ENCODE peak calls at places on chromosomes 7 and 10, in five cellular contexts. K is vagina, A is mesendoderm, Q is heart left ventricle, C is H7. X is an unnamed sample.

GRCh38 chr7:157612664-157613561 is 276.1 kb downstream of the DNAJB6 start:
- DNase-seq in K (no peak), A (no peak), Q (peak; percentile 78), C (peak; percentile 76), X (no peak)

GRCh38 chr10:21042536-21042935 is 145.4 kb upstream of the NEBL start:
- DNase-seq in K (no peak), A (no peak), Q (no peak), C (no peak), X (no peak)

GRCh38 chr7:173120-173918 is 19.1 kb upstream of the FAM20C start:
- DNase-seq in K (no peak), A (no peak), Q (no peak), C (peak; percentile 72), X (no peak)

GRCh38 chr10:132817701-132818211 is 31.8 kb upstream of the NKX6-2 start:
- DNase-seq in K (no peak), A (no peak), Q (no peak), C (no peak), X (no peak)

GRCh38 chr7:81691199-81691821 is 78.5 kb downstream of the HGF start:
- DNase-seq in K (no peak), A (no peak), Q (no peak), C (no peak), X (no peak)

GRCh38 chr7:134699021-134699818 is 52.6 kb downstream of the BPGM start:
- DNase-seq in K (no peak), A (peak; percentile 44), Q (no peak), C (no peak), X (no peak)

GRCh38 chr7:157056957-157057902 is 46.8 kb upstream of the MNX1 start:
- DNase-seq in K (no peak), A (no peak), Q (no peak), C (no peak), X (no peak)

GRCh38 chr7:35908305-35909223 is 107.7 kb downstream of the SEPTIN7 start:
- DNase-seq in K (no peak), A (no peak), Q (no peak), C (peak; percentile 4), X (no peak)

GRCh38 chr10:14810969-14811953 is 26.6 kb downstream of the CDNF start:
- DNase-seq in K (no peak), A (no peak), Q (no peak), C (peak; percentile 17), X (no peak)

GRCh38 chr10:96600337-96600736 is 13.5 kb upstream of the TM9SF3 start:
- DNase-seq in K (no peak), A (no peak), Q (no peak), C (no peak), X (no peak)

GRCh38 chr10:287029-287428 is 151.8 kb downstream of the ZMYND11 start:
- DNase-seq in K (no peak), A (no peak), Q (no peak), C (no peak), X (no peak)
- H3K36me3 ChIP-seq in K (no peaks in the 10 kb centered on the region), A (no peaks in the 10 kb centered on the region), Q (peaks cover 14% of the 10 kb centered on the region), C (no peaks in the 10 kb centered on the region), X (peaks cover 14% of the 10 kb centered on the region)

GRCh38 chr10:29895436-29895835 is 163.9 kb downstream of the JCAD start:
- DNase-seq in K (no peak), A (peak; percentile 79), Q (peak; percentile 79), C (peak; percentile 55), X (peak; percentile 80)
- H3K36me3 ChIP-seq in K (no peaks in the 10 kb centered on the region), A (no peaks in the 10 kb centered on the region), Q (no peaks in the 10 kb centered on the region), C (no peaks in the 10 kb centered on the region), X (no peaks in the 10 kb centered on the region)

GRCh38 chr7:128757203-128757602 is 18.0 kb downstream of the CALU start:
- DNase-seq in K (no peak), A (no peak), Q (no peak), C (no peak), X (no peak)

GRCh38 chr7:128758553-128758952 is 17.0 kb downstream of the OPN1SW start:
- DNase-seq in K (no peak), A (no peak), Q (no peak), C (no peak), X (no peak)

GRCh38 chr7:128755075-128755474 is 15.9 kb downstream of the CALU start:
- DNase-seq in K (no peak), A (no peak), Q (no peak), C (no peak), X (no peak)

GRCh38 chr7:128755816-128756476 is 16.8 kb downstream of the CALU start:
- DNase-seq in K (no peak), A (no peak), Q (no peak), C (no peak), X (no peak)

DNA sequence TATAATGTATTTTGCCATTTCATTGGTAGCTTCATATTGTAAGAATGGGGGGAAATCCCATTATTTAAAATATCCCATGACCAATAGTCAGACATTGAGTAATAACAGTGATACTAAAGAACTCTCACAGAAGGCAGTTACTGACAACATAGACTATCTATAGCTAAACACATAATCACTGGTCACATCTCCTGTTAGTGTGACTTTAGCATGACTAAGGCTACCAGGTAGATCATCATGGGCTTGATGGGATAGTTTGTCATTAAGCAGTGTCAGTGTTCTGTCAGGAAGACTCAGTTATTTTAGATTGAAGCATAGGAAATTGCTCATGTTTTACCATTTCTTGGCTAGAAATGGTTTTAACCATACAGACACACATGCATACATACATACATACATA is 16.3 kb downstream of the OPN1SW start:
- DNase-seq in K (no peak), A (no peak), Q (no peak), C (no peak), X (no peak)
- H3K36me3 ChIP-seq in K (no peaks in the 10 kb centered on the region), A (peaks cover 9% of the 10 kb centered on the region), Q (peaks cover 97% of the 10 kb centered on the region), C (peaks cover 40% of the 10 kb centered on the region), X (peaks cover 21% of the 10 kb centered on the region)

GRCh38 chr7:43011879-43012278 is 79.7 kb downstream of the MRPL32 start:
- DNase-seq in K (no peak), A (no peak), Q (no peak), C (no peak), X (no peak)
- H3K36me3 ChIP-seq in K (no peaks in the 10 kb centered on the region), A (no peaks in the 10 kb centered on the region), Q (no peaks in the 10 kb centered on the region), C (no peaks in the 10 kb centered on the region), X (no peaks in the 10 kb centered on the region)

GRCh38 chr7:85074992-85075391 is 111.9 kb downstream of the SEMA3D start:
- DNase-seq in K (no peak), A (no peak), Q (no peak), C (no peak), X (no peak)
- H3K36me3 ChIP-seq in K (no peaks in the 10 kb centered on the region), A (no peaks in the 10 kb centered on the region), Q (no peaks in the 10 kb centered on the region), C (no peaks in the 10 kb centered on the region), X (no peaks in the 10 kb centered on the region)

GRCh38 chr7:158791133-158791532 is 38.2 kb downstream of the ESYT2 start:
- DNase-seq in K (no peak), A (no peak), Q (no peak), C (no peak), X (no peak)
- H3K36me3 ChIP-seq in K (no peaks in the 10 kb centered on the region), A (no peaks in the 10 kb centered on the region), Q (peaks cover 91% of the 10 kb centered on the region), C (peaks cover 2% of the 10 kb centered on the region), X (peaks cover 35% of the 10 kb centered on the region)